ENCODE peak calls at places on chromosomes 5 and 9, in four cellular contexts. One of them, this sample, is unnamed.
A peak's percentile ranks its signal among the peaks of the same experiment; 100 is the strongest.

GRCh38 chr9:100409176-100409556 is 17.8 kb upstream of the MSANTD3 start:
- DNase-seq in RPMI7951: no peak
- DNase-seq in activated naive CD4-positive, alpha-beta T cell treated with anti-CD3 and anti-CD28 coated beads for 36 hours: no peak
- DNase-seq in thyroid gland: no peak
- DNase-seq in this sample: no peak

GRCh38 chr5:36073595-36074216 is 7.0 kb upstream of the UGT3A2 start:
- DNase-seq in thyroid gland: no peak
- DNase-seq in RPMI7951: peak; percentile 12
- DNase-seq in activated naive CD4-positive, alpha-beta T cell treated with anti-CD3 and anti-CD28 coated beads for 36 hours: peak; percentile 13
- DNase-seq in this sample: no peak

GRCh38 chr9:86948153-86948929 is 1.0 kb upstream of the GAS1 start:
- DNase-seq in activated naive CD4-positive, alpha-beta T cell treated with anti-CD3 and anti-CD28 coated beads for 36 hours: peak; percentile 82
- DNase-seq in RPMI7951: peak; percentile 70
- DNase-seq in thyroid gland: peak; percentile 82
- DNase-seq in this sample: peak; percentile 69

GRCh38 chr5:154901276-154901675 is 36.7 kb downstream of the GEMIN5 start:
- DNase-seq in activated naive CD4-positive, alpha-beta T cell treated with anti-CD3 and anti-CD28 coated beads for 36 hours: no peak
- DNase-seq in thyroid gland: no peak
- DNase-seq in RPMI7951: no peak
- DNase-seq in this sample: no peak

GRCh38 chr5:1673042-1673674 is 126.5 kb downstream of the MRPL36 start:
- DNase-seq in RPMI7951: peak; percentile 8
- DNase-seq in thyroid gland: no peak
- DNase-seq in activated naive CD4-positive, alpha-beta T cell treated with anti-CD3 and anti-CD28 coated beads for 36 hours: no peak
- DNase-seq in this sample: no peak

GRCh38 chr5:149682532-149683076 is 47.5 kb upstream of the PPARGC1B start:
- DNase-seq in thyroid gland: no peak
- DNase-seq in activated naive CD4-positive, alpha-beta T cell treated with anti-CD3 and anti-CD28 coated beads for 36 hours: no peak
- DNase-seq in RPMI7951: no peak
- DNase-seq in this sample: no peak

GRCh38 chr5:14168793-14169262 is 25.7 kb downstream of the TRIO start:
- DNase-seq in thyroid gland: no peak
- DNase-seq in activated naive CD4-positive, alpha-beta T cell treated with anti-CD3 and anti-CD28 coated beads for 36 hours: no peak
- DNase-seq in RPMI7951: no peak
- DNase-seq in this sample: no peak

GRCh38 chr5:116864157-116864837 is 289.7 kb upstream of the SEMA6A start:
- DNase-seq in activated naive CD4-positive, alpha-beta T cell treated with anti-CD3 and anti-CD28 coated beads for 36 hours: no peak
- DNase-seq in RPMI7951: no peak
- DNase-seq in thyroid gland: peak; percentile 19
- DNase-seq in this sample: no peak

GRCh38 chr5:11273180-11273882 is 512.3 kb upstream of the DAP start:
- DNase-seq in thyroid gland: no peak
- DNase-seq in RPMI7951: no peak
- DNase-seq in activated naive CD4-positive, alpha-beta T cell treated with anti-CD3 and anti-CD28 coated beads for 36 hours: no peak
- DNase-seq in this sample: no peak

GRCh38 chr9:126062158-126062929 is 264.3 kb upstream of the MVB12B start:
- DNase-seq in activated naive CD4-positive, alpha-beta T cell treated with anti-CD3 and anti-CD28 coated beads for 36 hours: no peak
- DNase-seq in RPMI7951: no peak
- DNase-seq in thyroid gland: no peak
- DNase-seq in this sample: no peak

GRCh38 chr5:132102101-132102701 is 28.6 kb downstream of the CSF2 start:
- DNase-seq in activated naive CD4-positive, alpha-beta T cell treated with anti-CD3 and anti-CD28 coated beads for 36 hours: peak; percentile 43
- DNase-seq in RPMI7951: no peak
- DNase-seq in thyroid gland: no peak
- DNase-seq in this sample: no peak

GRCh38 chr5:65800775-65801174 is 78.8 kb downstream of the NLN start:
- DNase-seq in thyroid gland: no peak
- DNase-seq in activated naive CD4-positive, alpha-beta T cell treated with anti-CD3 and anti-CD28 coated beads for 36 hours: no peak
- DNase-seq in RPMI7951: no peak
- DNase-seq in this sample: no peak

GRCh38 chr9:92035687-92036410 is 79.4 kb downstream of the SPTLC1 start:
- DNase-seq in activated naive CD4-positive, alpha-beta T cell treated with anti-CD3 and anti-CD28 coated beads for 36 hours: no peak
- DNase-seq in thyroid gland: peak; percentile 40
- DNase-seq in RPMI7951: no peak
- DNase-seq in this sample: no peak

GRCh38 chr9:93254806-93255519 is 71.0 kb downstream of the WNK2 start:
- DNase-seq in activated naive CD4-positive, alpha-beta T cell treated with anti-CD3 and anti-CD28 coated beads for 36 hours: peak; percentile 3
- DNase-seq in thyroid gland: no peak
- DNase-seq in RPMI7951: no peak
- DNase-seq in this sample: no peak

GRCh38 chr9:11933926-11934325 is 759.3 kb upstream of the TYRP1 start:
- DNase-seq in thyroid gland: no peak
- DNase-seq in RPMI7951: no peak
- DNase-seq in activated naive CD4-positive, alpha-beta T cell treated with anti-CD3 and anti-CD28 coated beads for 36 hours: no peak
- DNase-seq in this sample: no peak

GRCh38 chr9:114516913-114517312 is 11.6 kb upstream of the WHRN start:
- DNase-seq in activated naive CD4-positive, alpha-beta T cell treated with anti-CD3 and anti-CD28 coated beads for 36 hours: peak; percentile 8
- DNase-seq in thyroid gland: no peak
- DNase-seq in RPMI7951: peak; percentile 83
- DNase-seq in this sample: no peak

GRCh38 chr9:107020040-107020530 is 157.1 kb downstream of the ZNF462 start:
- DNase-seq in activated naive CD4-positive, alpha-beta T cell treated with anti-CD3 and anti-CD28 coated beads for 36 hours: peak; percentile 7
- DNase-seq in thyroid gland: peak; percentile 80
- DNase-seq in RPMI7951: peak; percentile 98
- DNase-seq in this sample: no peak

GRCh38 chr9:124696101-124696500 is 75.0 kb downstream of the NR6A1 start:
- DNase-seq in activated naive CD4-positive, alpha-beta T cell treated with anti-CD3 and anti-CD28 coated beads for 36 hours: no peak
- DNase-seq in RPMI7951: peak; percentile 67
- DNase-seq in thyroid gland: no peak
- DNase-seq in this sample: no peak

GRCh38 chr9:90455316-90455715 is 187.3 kb downstream of the DIRAS2 start:
- DNase-seq in RPMI7951: no peak
- DNase-seq in thyroid gland: peak; percentile 59
- DNase-seq in activated naive CD4-positive, alpha-beta T cell treated with anti-CD3 and anti-CD28 coated beads for 36 hours: no peak
- DNase-seq in this sample: no peak

GRCh38 chr9:136602193-136602885 is 56.5 kb upstream of the NOTCH1 start:
- DNase-seq in RPMI7951: no peak
- DNase-seq in thyroid gland: no peak
- DNase-seq in activated naive CD4-positive, alpha-beta T cell treated with anti-CD3 and anti-CD28 coated beads for 36 hours: no peak
- DNase-seq in this sample: no peak

GRCh38 chr5:31361906-31362900 is 168.7 kb downstream of the CDH6 start:
- DNase-seq in activated naive CD4-positive, alpha-beta T cell treated with anti-CD3 and anti-CD28 coated beads for 36 hours: no peak
- DNase-seq in thyroid gland: no peak
- DNase-seq in RPMI7951: peak; percentile 76
- DNase-seq in this sample: no peak

GRCh38 chr5:133531178-133531577 is 81.2 kb downstream of the FSTL4 start:
- DNase-seq in activated naive CD4-positive, alpha-beta T cell treated with anti-CD3 and anti-CD28 coated beads for 36 hours: no peak
- DNase-seq in thyroid gland: no peak
- DNase-seq in RPMI7951: no peak
- DNase-seq in this sample: no peak

GRCh38 chr5:52007230-52007858 is 624.1 kb downstream of the ISL1 start:
- DNase-seq in activated naive CD4-positive, alpha-beta T cell treated with anti-CD3 and anti-CD28 coated beads for 36 hours: no peak
- DNase-seq in RPMI7951: peak; percentile 20
- DNase-seq in thyroid gland: no peak
- DNase-seq in this sample: no peak

GRCh38 chr5:174920906-174921550 is 196.6 kb downstream of the MSX2 start:
- DNase-seq in thyroid gland: no peak
- DNase-seq in RPMI7951: no peak
- DNase-seq in activated naive CD4-positive, alpha-beta T cell treated with anti-CD3 and anti-CD28 coated beads for 36 hours: no peak
- DNase-seq in this sample: no peak

GRCh38 chr5:15796557-15796956 is 296.6 kb downstream of the FBXL7 start:
- DNase-seq in thyroid gland: no peak
- DNase-seq in activated naive CD4-positive, alpha-beta T cell treated with anti-CD3 and anti-CD28 coated beads for 36 hours: no peak
- DNase-seq in RPMI7951: no peak
- DNase-seq in this sample: no peak

GRCh38 chr9:107737987-107738743 is 248.6 kb upstream of the KLF4 start:
- DNase-seq in thyroid gland: peak; percentile 27
- DNase-seq in RPMI7951: no peak
- DNase-seq in activated naive CD4-positive, alpha-beta T cell treated with anti-CD3 and anti-CD28 coated beads for 36 hours: no peak
- DNase-seq in this sample: no peak

GRCh38 chr9:133468777-133469455 is 9.1 kb downstream of the CACFD1 start:
- DNase-seq in thyroid gland: no peak
- DNase-seq in RPMI7951: no peak
- DNase-seq in activated naive CD4-positive, alpha-beta T cell treated with anti-CD3 and anti-CD28 coated beads for 36 hours: no peak
- DNase-seq in this sample: no peak

GRCh38 chr5:127299678-127300077 is 9.1 kb downstream of the MEGF10 start:
- DNase-seq in thyroid gland: no peak
- DNase-seq in activated naive CD4-positive, alpha-beta T cell treated with anti-CD3 and anti-CD28 coated beads for 36 hours: no peak
- DNase-seq in RPMI7951: peak; percentile 35
- DNase-seq in this sample: no peak

GRCh38 chr5:1322955-1323802 is 21.7 kb downstream of the CLPTM1L start:
- DNase-seq in thyroid gland: no peak
- DNase-seq in activated naive CD4-positive, alpha-beta T cell treated with anti-CD3 and anti-CD28 coated beads for 36 hours: no peak
- DNase-seq in RPMI7951: no peak
- DNase-seq in this sample: no peak

GRCh38 chr5:15501057-15501791 is 1.2 kb downstream of the FBXL7 start:
- DNase-seq in RPMI7951: peak; percentile 76
- DNase-seq in activated naive CD4-positive, alpha-beta T cell treated with anti-CD3 and anti-CD28 coated beads for 36 hours: no peak
- DNase-seq in thyroid gland: peak; percentile 25
- DNase-seq in this sample: no peak

GRCh38 chr5:91016322-91016721 is 366.8 kb downstream of the ARRDC3 start:
- DNase-seq in thyroid gland: no peak
- DNase-seq in activated naive CD4-positive, alpha-beta T cell treated with anti-CD3 and anti-CD28 coated beads for 36 hours: no peak
- DNase-seq in RPMI7951: no peak
- DNase-seq in this sample: no peak

GRCh38 chr9:84239341-84239740 is 101.2 kb downstream of the SLC28A3 start:
- DNase-seq in thyroid gland: no peak
- DNase-seq in activated naive CD4-positive, alpha-beta T cell treated with anti-CD3 and anti-CD28 coated beads for 36 hours: no peak
- DNase-seq in RPMI7951: no peak
- DNase-seq in this sample: no peak

GRCh38 chr5:109682383-109682782 is 7.3 kb upstream of the MAN2A1 start:
- DNase-seq in activated naive CD4-positive, alpha-beta T cell treated with anti-CD3 and anti-CD28 coated beads for 36 hours: no peak
- DNase-seq in RPMI7951: no peak
- DNase-seq in thyroid gland: no peak
- DNase-seq in this sample: no peak

GRCh38 chr9:131116281-131117101 is 8.9 kb upstream of the NUP214 start:
- DNase-seq in thyroid gland: no peak
- DNase-seq in activated naive CD4-positive, alpha-beta T cell treated with anti-CD3 and anti-CD28 coated beads for 36 hours: no peak
- DNase-seq in RPMI7951: no peak
- DNase-seq in this sample: no peak

GRCh38 chr9:136090060-136090735 is 4.9 kb downstream of the NACC2 start:
- DNase-seq in activated naive CD4-positive, alpha-beta T cell treated with anti-CD3 and anti-CD28 coated beads for 36 hours: no peak
- DNase-seq in RPMI7951: no peak
- DNase-seq in thyroid gland: no peak
- DNase-seq in this sample: no peak

GRCh38 chr5:169494383-169495251 is 89.0 kb upstream of the SPDL1 start:
- DNase-seq in activated naive CD4-positive, alpha-beta T cell treated with anti-CD3 and anti-CD28 coated beads for 36 hours: no peak
- DNase-seq in RPMI7951: peak; percentile 20
- DNase-seq in thyroid gland: peak; percentile 17
- DNase-seq in this sample: no peak

GRCh38 chr5:107272509-107272908 is 398.2 kb downstream of the EFNA5 start:
- DNase-seq in thyroid gland: no peak
- DNase-seq in activated naive CD4-positive, alpha-beta T cell treated with anti-CD3 and anti-CD28 coated beads for 36 hours: no peak
- DNase-seq in RPMI7951: no peak
- DNase-seq in this sample: no peak

GRCh38 chr9:130215341-130216119 is 43.3 kb downstream of the NCS1 start:
- DNase-seq in RPMI7951: peak; percentile 33
- DNase-seq in activated naive CD4-positive, alpha-beta T cell treated with anti-CD3 and anti-CD28 coated beads for 36 hours: no peak
- DNase-seq in thyroid gland: peak; percentile 54
- DNase-seq in this sample: no peak

This sample was measured in stimulated activated naive CD8-positive, alpha-beta T cell treated with anti-CD3 and anti-CD28 coated beads, Interleukin-15, amount 100 ng/mL, for 72 hours.